ENCODE peak calls at places on chromosomes 7 and 10, in seven cellular contexts. S is SK-N-DZ; F is colonic mucosa; J is dermis blood vessel endothelial cell; H is CD4-positive, CD25-positive, alpha-beta regulatory T cell; Y is stimulated activated CD4-positive, alpha-beta T cell treated with anti-CD3 and anti-CD28 coated beads, Interleukin-1b, Interleukin-23, amount 100 ng/mL, for 24 hours; W is left ventricle myocardium superior. K is an unnamed sample.

GRCh38 chr10:112775892-112776679 is 174.0 kb upstream of the TCF7L2 start:
- DNase-seq in H (no peak), F (no peak), S (peak), W (no peak), J (no peak), Y (no peak), K (no peak)

GRCh38 chr7:24821045-24821853 is 64.0 kb upstream of the GSDME start:
- DNase-seq in S (no peak), F (peak), Y (peak), J (peak), H (peak), W (peak), K (peak)

GRCh38 chr10:21329995-21330627 is 195.4 kb downstream of the SKIDA1 start:
- DNase-seq in W (no peak), H (no peak), Y (no peak), F (peak), J (peak), S (no peak), K (no peak)

GRCh38 chr10:124911124-124912051 is 30.5 kb upstream of the ZRANB1 start:
- DNase-seq in J (no peak), H (no peak), W (no peak), S (no peak), F (no peak), Y (no peak), K (no peak)

GRCh38 chr7:76356823-76357222 is 2.0 kb downstream of the YWHAG start:
- DNase-seq in F (no peak), W (no peak), H (no peak), Y (no peak), J (peak), S (no peak), K (no peak)

GRCh38 chr7:101816499-101817030 is 861 bp upstream of the CUX1 start:
- DNase-seq in S (no peak), W (peak), J (peak), F (peak), H (no peak), Y (no peak), K (peak)

GRCh38 chr7:5619419-5620130 is 161.9 kb downstream of the RNF216 start:
- DNase-seq in F (no peak), S (no peak), H (no peak), W (no peak), J (no peak), Y (no peak), K (no peak)

GRCh38 chr7:6651866-6652445 is 14.8 kb downstream of the ZNF316 start:
- DNase-seq in F (no peak), H (no peak), W (no peak), J (no peak), Y (no peak), S (no peak), K (no peak)

GRCh38 chr10:66292922-66293321 is 632.9 kb upstream of the LRRTM3 start:
- DNase-seq in H (no peak), F (no peak), Y (no peak), W (no peak), J (no peak), S (no peak), K (no peak)

GRCh38 chr10:15137636-15138035 is 30.9 kb downstream of the NMT2 start:
- DNase-seq in F (no peak), H (no peak), S (no peak), W (no peak), Y (no peak), J (no peak), K (no peak)

GRCh38 chr10:129837909-129838582 is 126.0 kb downstream of the EBF3 start:
- DNase-seq in F (no peak), W (no peak), S (no peak), J (no peak), Y (no peak), H (no peak), K (no peak)

GRCh38 chr7:69334706-69335105 is 263.6 kb upstream of the AUTS2 start:
- DNase-seq in W (no peak), J (no peak), H (no peak), F (no peak), Y (no peak), S (no peak), K (no peak)

GRCh38 chr10:35336084-35336831 is at the start of gene CCNY:
- DNase-seq in Y (peak), H (peak), S (peak), F (peak), W (peak), J (peak), K (peak)

GRCh38 chr7:96184783-96185182 is 137.1 kb downstream of the SLC25A13 start:
- DNase-seq in S (no peak), H (no peak), F (no peak), J (no peak), Y (no peak), W (no peak), K (no peak)

GRCh38 chr10:71582019-71582418 is 137.6 kb downstream of the C10orf105 start:
- DNase-seq in H (no peak), S (no peak), Y (no peak), W (peak), F (no peak), J (peak), K (no peak)

GRCh38 chr7:108420482-108420908 is 35.7 kb downstream of the NRCAM start:
- DNase-seq in S (no peak), W (no peak), F (no peak), J (peak), Y (no peak), H (no peak), K (peak)

GRCh38 chr10:94370501-94370900 is 7.8 kb upstream of the NOC3L start:
- DNase-seq in S (no peak), Y (no peak), W (no peak), J (no peak), F (no peak), H (no peak), K (no peak)

GRCh38 chr10:72309290-72310240 is 35.8 kb downstream of the DDIT4 start:
- DNase-seq in S (no peak), W (peak), Y (no peak), H (no peak), J (no peak), F (peak), K (no peak)

GRCh38 chr7:15687645-15688025 is 1.2 kb upstream of the MEOX2 start:
- DNase-seq in Y (no peak), F (no peak), H (no peak), S (peak), W (peak), J (peak), K (no peak)

GRCh38 chr7:84190016-84190705 is 4.4 kb downstream of the SEMA3A start:
- DNase-seq in J (peak), F (no peak), Y (no peak), H (no peak), W (no peak), S (no peak), K (no peak)

GRCh38 chr7:75054744-75055527 is 18.7 kb downstream of the RCC1L start:
- DNase-seq in Y (no peak), S (no peak), J (peak), W (peak), F (peak), H (no peak), K (no peak)

GRCh38 chr10:7593905-7594304 is 72.9 kb downstream of the ITIH5 start:
- DNase-seq in S (no peak), F (no peak), W (no peak), J (no peak), H (no peak), Y (no peak), K (no peak)

GRCh38 chr7:56007167-56007652 is 42.8 kb downstream of the NIPSNAP2 start:
- DNase-seq in Y (no peak), J (no peak), H (no peak), W (no peak), S (peak), F (no peak), K (no peak)

GRCh38 chr7:112554591-112554990 is 73.8 kb downstream of the LSMEM1 start:
- DNase-seq in S (no peak), Y (no peak), J (no peak), W (no peak), H (no peak), F (no peak), K (no peak)

GRCh38 chr10:5888352-5888751 is 1.3 kb downstream of the ANKRD16 start:
- DNase-seq in Y (no peak), W (no peak), H (no peak), F (peak), J (peak), S (no peak), K (no peak)

GRCh38 chr7:39321909-39322498 is 244.2 kb upstream of the YAE1 start:
- DNase-seq in S (no peak), J (no peak), W (no peak), F (no peak), H (no peak), Y (no peak), K (no peak)

GRCh38 chr10:52216852-52217251 is 97.2 kb upstream of the DKK1 start:
- DNase-seq in J (peak), F (peak), Y (no peak), W (no peak), S (no peak), H (no peak), K (peak)

GRCh38 chr10:71590786-71591350 is 128.7 kb downstream of the C10orf105 start:
- DNase-seq in F (no peak), Y (no peak), S (no peak), H (no peak), J (no peak), W (no peak), K (no peak)

GRCh38 chr7:72405389-72405788 is 6.7 kb downstream of the CALN1 start:
- DNase-seq in F (no peak), H (no peak), J (no peak), Y (no peak), W (peak), S (no peak), K (peak)

GRCh38 chr10:121926669-121927360 is 1.0 kb downstream of the ATE1 start:
- DNase-seq in J (peak), S (no peak), F (no peak), W (no peak), Y (no peak), H (no peak), K (no peak)

GRCh38 chr10:13234172-13234571 is at the start of gene UCMA:
- DNase-seq in W (no peak), H (no peak), J (no peak), S (peak), Y (no peak), F (no peak), K (no peak)

GRCh38 chr10:63573068-63573697 is 52.0 kb downstream of the REEP3 start:
- DNase-seq in H (no peak), F (no peak), S (no peak), W (no peak), Y (no peak), J (peak), K (peak)

GRCh38 chr7:132239422-132239994 is 336.8 kb downstream of the PLXNA4 start:
- DNase-seq in S (no peak), H (no peak), Y (no peak), W (no peak), J (no peak), F (no peak), K (no peak)

GRCh38 chr10:86259901-86260562 is 106.6 kb downstream of the GRID1 start:
- DNase-seq in W (no peak), H (no peak), F (no peak), S (no peak), J (no peak), Y (no peak), K (no peak)

GRCh38 chr7:18895456-18895855 is 222.0 kb downstream of the TWIST1 start:
- DNase-seq in S (no peak), F (no peak), Y (no peak), W (no peak), J (peak), H (no peak), K (no peak)